ENCODE peak calls at places on chromosomes 1 and 21, in eight cellular contexts. J is tibial nerve; K is hypothalamus; Y is astrocyte of the cerebellum; E is Ammon's horn; C is GM12865; D is cardiac fibroblast; V is activated CD8-positive, alpha-beta memory T cell treated with anti-CD3 and anti-CD28 coated beads for 24 hours. N is an unnamed sample.

GRCh38 chr1:85394130-85394529 is 70.8 kb downstream of the DDAH1 start:
- DNase-seq in J (no peak), K (no peak), Y (no peak), E (no peak), C (no peak), D (peak), V (no peak), N (no peak)

GRCh38 chr1:5725855-5726585 is 266.2 kb downstream of the NPHP4 start:
- DNase-seq in J (no peak), K (no peak), Y (no peak), E (no peak), C (no peak), D (no peak), V (no peak), N (no peak)

GRCh38 chr1:101474039-101474665 is 237.3 kb downstream of the S1PR1 start:
- DNase-seq in J (no peak), K (no peak), Y (no peak), E (no peak), C (peak), D (peak), V (no peak), N (peak)

GRCh38 chr1:41455479-41456271 is 28.8 kb downstream of the EDN2 start:
- DNase-seq in J (no peak), K (peak), Y (no peak), E (peak), C (no peak), D (peak), V (no peak), N (no peak)

GRCh38 chr1:93567255-93567918 is 114.2 kb downstream of the BCAR3 start:
- DNase-seq in J (no peak), K (no peak), Y (no peak), E (no peak), C (no peak), D (peak), V (no peak), N (peak)

GRCh38 chr1:45266151-45266801 is 59.9 kb upstream of the ZSWIM5 start:
- DNase-seq in J (peak), K (no peak), Y (peak), E (no peak), C (no peak), D (peak), V (no peak), N (no peak)

GRCh38 chr1:85581802-85582686 is 1.5 kb downstream of the CCN1 start:
- DNase-seq in J (no peak), K (no peak), Y (no peak), E (no peak), C (no peak), D (peak), V (no peak), N (no peak)

GRCh38 chr1:19418503-19418971 is 66.8 kb downstream of the CAPZB start:
- DNase-seq in J (no peak), K (no peak), Y (no peak), E (no peak), C (no peak), D (no peak), V (no peak), N (peak)

GRCh38 chr1:214018605-214019268 is 31.0 kb downstream of the PROX1 start:
- DNase-seq in J (no peak), K (no peak), Y (no peak), E (no peak), C (peak), D (no peak), V (no peak), N (no peak)

GRCh38 chr1:151309851-151310323 is 17.3 kb downstream of the PI4KB start:
- DNase-seq in J (no peak), K (no peak), Y (no peak), E (no peak), C (no peak), D (peak), V (no peak), N (no peak)

GRCh38 chr1:205570173-205570501 is 61.7 kb downstream of the ELK4 start:
- DNase-seq in J (no peak), K (no peak), Y (no peak), E (no peak), C (no peak), D (no peak), V (no peak), N (no peak)

GRCh38 chr21:46168238-46168637 is 12.9 kb upstream of the FTCD start:
- DNase-seq in J (no peak), K (no peak), Y (no peak), E (no peak), C (no peak), D (no peak), V (peak), N (no peak)

GRCh38 chr1:67441739-67442286 is 11.6 kb upstream of the SERBP1 start:
- DNase-seq in J (no peak), K (no peak), Y (no peak), E (no peak), C (no peak), D (no peak), V (no peak), N (no peak)

GRCh38 chr21:45590246-45590725 is 48.0 kb upstream of the SLC19A1 start:
- DNase-seq in J (peak), K (no peak), Y (no peak), E (no peak), C (peak), D (peak), V (no peak), N (no peak)

GRCh38 chr1:167166703-167167100 is 54.0 kb upstream of the POU2F1 start:
- DNase-seq in J (no peak), K (no peak), Y (no peak), E (no peak), C (no peak), D (no peak), V (no peak), N (no peak)

GRCh38 chr1:3502834-3503524 is 48.5 kb downstream of the ARHGEF16 start:
- DNase-seq in J (no peak), K (no peak), Y (no peak), E (no peak), C (no peak), D (no peak), V (no peak), N (no peak)

GRCh38 chr1:6587261-6588005 is 7.6 kb downstream of the ZBTB48 start:
- DNase-seq in J (no peak), K (peak), Y (no peak), E (peak), C (no peak), D (no peak), V (no peak), N (no peak)

GRCh38 chr1:230281531-230281930 is 144.6 kb downstream of the PGBD5 start:
- DNase-seq in J (no peak), K (no peak), Y (no peak), E (no peak), C (no peak), D (no peak), V (peak), N (no peak)

GRCh38 chr1:109425902-109426277 is 358 bp downstream of the PSMA5 start:
- DNase-seq in J (no peak), K (no peak), Y (no peak), E (no peak), C (peak), D (peak), V (no peak), N (peak)

GRCh38 chr1:88701275-88701674 is 17.2 kb downstream of the PKN2 start:
- DNase-seq in J (no peak), K (no peak), Y (no peak), E (peak), C (peak), D (peak), V (no peak), N (peak)

GRCh38 chr1:151372411-151372934 is at the start of gene SELENBP1:
- DNase-seq in J (peak), K (peak), Y (peak), E (peak), C (no peak), D (peak), V (no peak), N (no peak)

GRCh38 chr1:999797-1000356 is at the start of gene HES4:
- DNase-seq in J (peak), K (peak), Y (peak), E (peak), C (peak), D (peak), V (peak), N (peak)

GRCh38 chr1:200733907-200734306 is 4.8 kb upstream of the CAMSAP2 start:
- DNase-seq in J (no peak), K (no peak), Y (peak), E (no peak), C (no peak), D (peak), V (no peak), N (no peak)

GRCh38 chr1:92030701-92031107 is 919 bp downstream of the EPHX4 start:
- DNase-seq in J (no peak), K (no peak), Y (peak), E (peak), C (no peak), D (peak), V (no peak), N (no peak)